ENCODE peak calls at places on chromosomes 16 and 17, in six cellular contexts. T, O, P, Z, J and Q are unnamed samples.

GRCh38 chr16:89274561-89275283 is 57.2 kb downstream of the ZNF778 start:
- DNase-seq in T (peak; percentile 39), P (no peak), O (no peak), Z (no peak), J (no peak), Q (no peak)

GRCh38 chr16:46757339-46758050 is 9.4 kb upstream of the MYLK3 start:
- DNase-seq in J (no peak), P (no peak), Z (no peak), T (no peak), O (no peak), Q (no peak)

GRCh38 chr17:72696156-72696555 is 396.3 kb downstream of the SLC39A11 start:
- DNase-seq in J (no peak), T (no peak), O (no peak), P (no peak), Z (no peak), Q (no peak)

GRCh38 chr17:39653316-39653661 is 11.9 kb upstream of the TCAP start:
- DNase-seq in P (no peak), Z (no peak), T (no peak), J (no peak), O (no peak), Q (no peak)

GRCh38 chr17:83128306-83129240 is 49.2 kb downstream of the METRNL start:
- DNase-seq in Z (no peak), T (peak; percentile 39), P (no peak), J (no peak), O (no peak), Q (no peak)

GRCh38 chr17:35896011-35896587 is 15.9 kb upstream of the CCL5 start:
- DNase-seq in O (no peak), P (no peak), J (no peak), T (no peak), Z (no peak), Q (no peak)

GRCh38 chr16:89434490-89434889 is 55.9 kb downstream of the ANKRD11 start:
- DNase-seq in J (no peak), T (no peak), P (no peak), O (no peak), Z (no peak), Q (no peak)

GRCh38 chr16:67284699-67285646 is 5.6 kb downstream of the PLEKHG4 start:
- DNase-seq in J (peak; percentile 32), Z (peak; percentile 47), O (no peak), P (peak; percentile 26), T (peak; percentile 82), Q (no peak)

GRCh38 chr17:45147102-45147580 is 1.1 kb upstream of the HEXIM1 start:
- DNase-seq in J (peak; percentile 82), T (peak; percentile 69), Z (no peak), O (no peak), P (peak; percentile 67), Q (no peak)

GRCh38 chr17:37694734-37695133 is 50.1 kb downstream of the HNF1B start:
- DNase-seq in J (no peak), P (peak; percentile 56), Z (no peak), O (no peak), T (no peak), Q (no peak)

GRCh38 chr16:72211085-72211484 is 39.1 kb upstream of the PMFBP1 start:
- DNase-seq in Z (no peak), O (no peak), T (no peak), J (no peak), P (no peak), Q (no peak)

GRCh38 chr16:69404275-69404805 is 18.5 kb upstream of the TERF2 start:
- DNase-seq in J (peak; percentile 48), P (peak; percentile 74), T (no peak), O (peak; percentile 95), Z (no peak), Q (peak; percentile 55)

GRCh38 chr17:45844695-45845375 is at the start of gene SPPL2C:
- DNase-seq in T (peak; percentile 56), P (no peak), Z (no peak), O (no peak), J (no peak), Q (no peak)

GRCh38 chr17:36183001-36183810 is 6.8 kb upstream of the TBC1D3B start:
- DNase-seq in J (peak; percentile 97), Z (no peak), O (peak; percentile 39), T (peak; percentile 89), P (peak; percentile 78), Q (no peak)

GRCh38 chr17:57785032-57785431 is 39.9 kb upstream of the CCDC182 start:
- DNase-seq in P (no peak), Z (no peak), T (no peak), O (no peak), J (no peak), Q (no peak)

GRCh38 chr17:76888661-76889060 is 20.5 kb downstream of the MGAT5B start:
- DNase-seq in T (no peak), J (no peak), Z (no peak), O (no peak), P (no peak), Q (no peak)

GRCh38 chr16:9557713-9558112 is 466.3 kb downstream of the HAPSTR1 start:
- DNase-seq in J (no peak), Z (no peak), O (no peak), P (no peak), T (no peak), Q (no peak)
- H3K36me3 ChIP-seq in J (no peaks in the 10 kb centered on the region), Z (no peaks in the 10 kb centered on the region), O (no peaks in the 10 kb centered on the region), P (no peaks in the 10 kb centered on the region), T (no peaks in the 10 kb centered on the region), Q (no peaks in the 10 kb centered on the region)

GRCh38 chr16:85906349-85906748 is 7.4 kb downstream of the IRF8 start:
- DNase-seq in T (no peak), Z (no peak), P (no peak), J (no peak), O (no peak), Q (no peak)
- H3K27ac ChIP-seq in T (no peak overlapping the region), Z (no peak overlapping the region), P (no peak overlapping the region), J (no peak overlapping the region), O (no peak overlapping the region), Q (no peak overlapping the region)

GRCh38 chr17:75240394-75241142 is 20.8 kb downstream of the GGA3 start:
- DNase-seq in Z (no peak), O (peak; percentile 35), J (peak; percentile 69), P (peak; percentile 24), T (peak; percentile 64), Q (no peak)
- H3K36me3 ChIP-seq in Z (peaks cover 50% of the 10 kb centered on the region), O (peaks cover 62% of the 10 kb centered on the region), J (peaks cover 13% of the 10 kb centered on the region), P (peaks cover 50% of the 10 kb centered on the region), T (peaks cover 33% of the 10 kb centered on the region), Q (peaks cover 76% of the 10 kb centered on the region)

DNA sequence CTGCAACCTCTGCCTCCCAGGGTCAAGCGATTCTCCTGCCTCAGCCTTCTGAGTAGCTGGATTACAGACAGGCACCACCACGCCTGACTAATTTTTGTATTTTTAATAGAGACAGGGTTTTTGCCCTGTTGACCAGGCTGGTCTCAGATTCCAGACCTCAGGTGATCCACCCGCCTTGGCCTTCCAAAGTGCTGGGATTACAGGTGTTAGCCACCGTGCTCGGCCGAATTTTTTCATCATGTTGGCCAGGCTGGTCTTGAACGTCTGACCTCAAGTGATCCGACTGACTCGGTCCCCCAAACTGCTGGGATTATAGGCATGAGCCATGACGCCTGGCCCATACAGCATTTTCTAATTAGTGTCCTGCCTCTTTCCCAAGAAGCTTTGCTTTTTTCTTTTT is 52.7 kb upstream of the ADORA2B start:
- DNase-seq in Z (no peak), P (no peak), T (no peak), O (no peak), J (no peak), Q (no peak)
- H3K27ac ChIP-seq in Z (no peak overlapping the region), P (no peak overlapping the region), T (peak overlapping the region; percentile 77), O (no peak overlapping the region), J (no peak overlapping the region), Q (no peak overlapping the region)

GRCh38 chr16:3982216-3982615 is 101.7 kb upstream of the CREBBP start:
- DNase-seq in P (no peak), O (no peak), T (no peak), Z (no peak), J (no peak), Q (no peak)

GRCh38 chr16:3977376-3977775 is 96.9 kb upstream of the CREBBP start:
- DNase-seq in O (no peak), P (no peak), J (no peak), T (no peak), Z (no peak), Q (no peak)

GRCh38 chr16:3980311-3981111 is 100.0 kb upstream of the CREBBP start:
- DNase-seq in Z (no peak), J (peak; percentile 34), P (peak; percentile 68), O (no peak), T (no peak), Q (no peak)

GRCh38 chr16:3979070-3979469 is 98.6 kb upstream of the CREBBP start:
- DNase-seq in O (no peak), P (no peak), T (no peak), Z (no peak), J (no peak), Q (no peak)

DNA sequence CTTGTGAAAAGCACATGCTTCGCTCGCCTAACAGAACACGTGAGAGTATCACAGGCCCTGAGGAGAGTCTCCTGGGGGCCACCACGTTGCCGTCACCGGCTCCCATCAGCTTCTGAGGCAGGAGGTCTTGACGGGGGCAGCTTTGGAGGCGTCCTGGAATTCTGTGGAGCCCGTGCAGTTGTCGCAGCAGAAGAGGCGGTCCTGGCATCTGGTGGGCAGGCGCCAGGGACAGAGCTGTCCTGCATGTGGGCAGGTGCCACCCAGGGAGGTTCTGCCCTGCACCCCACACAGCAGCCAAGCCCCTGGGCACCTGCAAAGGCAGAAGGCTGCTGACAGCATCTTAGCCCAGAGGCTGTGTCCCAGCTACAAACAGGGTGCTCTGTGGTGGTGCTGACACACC is 99.0 kb upstream of the CREBBP start:
- DNase-seq in P (no peak), O (no peak), J (no peak), T (no peak), Z (no peak), Q (no peak)
- H3K36me3 ChIP-seq in P (peaks cover 14% of the 10 kb centered on the region), O (no peaks in the 10 kb centered on the region), J (peaks cover 8% of the 10 kb centered on the region), T (peaks cover 6% of the 10 kb centered on the region), Z (no peaks in the 10 kb centered on the region), Q (no peaks in the 10 kb centered on the region)

GRCh38 chr16:31334934-31335333 is 20.0 kb upstream of the ITGAX start:
- DNase-seq in O (no peak), P (no peak), T (no peak), Z (no peak), J (no peak), Q (no peak)
- H3K27ac ChIP-seq in O (no peak overlapping the region), P (no peak overlapping the region), T (no peak overlapping the region), Z (no peak overlapping the region), J (no peak overlapping the region), Q (no peak overlapping the region)

DNA sequence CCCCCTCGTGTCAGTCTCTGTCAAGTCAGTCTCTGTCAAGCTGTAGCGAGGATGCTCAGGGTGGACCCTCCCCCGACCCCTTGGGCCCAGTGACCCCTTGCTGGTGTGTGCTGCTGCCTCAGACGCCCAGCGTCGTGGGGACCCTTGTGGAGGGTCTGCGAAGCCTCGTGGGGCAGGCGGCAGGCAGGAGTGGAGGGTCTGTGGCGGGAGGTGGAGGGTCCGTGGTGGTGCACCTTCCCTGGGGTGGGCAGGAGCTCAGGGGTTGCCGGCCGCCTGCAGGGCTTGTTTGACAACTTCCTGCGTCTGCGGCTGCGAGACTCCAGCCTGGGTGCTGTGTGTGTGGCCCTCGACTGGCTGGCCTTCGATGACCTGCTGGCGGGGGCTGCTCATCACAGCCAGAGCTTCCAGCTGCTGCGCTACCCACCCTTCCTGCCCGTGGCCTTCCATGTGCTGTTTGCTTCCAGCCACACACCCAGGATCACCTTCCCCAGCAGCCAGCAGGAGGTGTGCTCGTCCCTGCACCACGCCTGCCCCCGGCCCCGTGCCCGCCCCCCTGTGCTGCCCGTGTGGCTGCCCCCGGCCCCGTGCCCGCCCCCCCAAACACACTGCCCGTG is 5.6 kb downstream of the GNG13 start:
- DNase-seq in O (no peak), P (no peak), Z (no peak), J (no peak), T (no peak), Q (no peak)
- H3K36me3 ChIP-seq in O (no peaks in the 10 kb centered on the region), P (peaks cover 8% of the 10 kb centered on the region), Z (peaks cover 38% of the 10 kb centered on the region), J (no peaks in the 10 kb centered on the region), T (no peaks in the 10 kb centered on the region), Q (no peaks in the 10 kb centered on the region)